ENCODE peak calls at places on chromosomes 13 and 19, in ten cellular contexts. T is memory B cell, N is anterior cingulate cortex, V is NCI-H748 treated with DMSO at 0.1 percent for 48 hours, M is AG04450, A is HL-60, J is coronary artery, I is mesendoderm, D is GM12892, K is NCI-H146. H is an unnamed sample.

GRCh38 chr13:44752184-44752583 is 176.1 kb upstream of the TSC22D1 start:
- DNase-seq in T (no peak), N (no peak), V (no peak), M (no peak), A (no peak), J (no peak), I (no peak), D (no peak), K (no peak), H (no peak)

GRCh38 chr19:17946965-17947784 is 14.4 kb downstream of the CCDC124 start:
- DNase-seq in T (peak; percentile 70), N (no peak), V (no peak), M (no peak), A (no peak), J (peak; percentile 74), I (peak; percentile 23), D (no peak), K (no peak), H (no peak)

GRCh38 chr19:1754651-1755466 is 1.6 kb downstream of the ONECUT3 start:
- DNase-seq in T (peak; percentile 34), N (no peak), V (no peak), M (no peak), A (peak; percentile 30), J (no peak), I (no peak), D (no peak), K (no peak), H (no peak)

GRCh38 chr19:17874423-17875135 is 2.8 kb downstream of the SLC5A5 start:
- DNase-seq in T (no peak), N (no peak), V (no peak), M (no peak), A (no peak), J (no peak), I (no peak), D (no peak), K (no peak), H (no peak)

GRCh38 chr13:79435549-79435948 is 29.5 kb upstream of the RBM26 start:
- DNase-seq in T (no peak), N (no peak), V (no peak), M (no peak), A (no peak), J (no peak), I (no peak), D (no peak), K (no peak), H (no peak)

GRCh38 chr13:113623491-113624234 is 34.3 kb downstream of the ATP4B start:
- DNase-seq in T (no peak), N (no peak), V (no peak), M (no peak), A (no peak), J (no peak), I (no peak), D (no peak), K (no peak), H (no peak)

GRCh38 chr13:113043931-113044330 is 61.7 kb upstream of the F7 start:
- DNase-seq in T (no peak), N (no peak), V (no peak), M (no peak), A (no peak), J (no peak), I (no peak), D (no peak), K (no peak), H (no peak)

GRCh38 chr13:30196025-30196424 is 111.3 kb downstream of the KATNAL1 start:
- DNase-seq in T (no peak), N (no peak), V (peak; percentile 31), M (no peak), A (no peak), J (no peak), I (peak; percentile 94), D (no peak), K (peak; percentile 84), H (no peak)

GRCh38 chr19:41085748-41086415 is 2.4 kb upstream of the CYP2A13 start:
- DNase-seq in T (no peak), N (no peak), V (no peak), M (no peak), A (no peak), J (no peak), I (no peak), D (no peak), K (no peak), H (no peak)

GRCh38 chr19:58033741-58034475 is at the start of gene ZSCAN1:
- DNase-seq in T (no peak), N (peak; percentile 87), V (peak; percentile 94), M (no peak), A (no peak), J (no peak), I (peak; percentile 97), D (no peak), K (no peak), H (peak; percentile 33)

GRCh38 chr19:46913852-46914430 is 53.1 kb downstream of the ARHGAP35 start:
- DNase-seq in T (no peak), N (no peak), V (no peak), M (no peak), A (no peak), J (no peak), I (no peak), D (no peak), K (no peak), H (no peak)